ENCODE peak calls at places on chromosomes 2 and 18, in four cellular contexts. One of them, this sample, is unnamed.

GRCh38 chr2:241811209-241811951 is 2.4 kb downstream of the NEU4 start:
- DNase-seq in IMR-90: no peak
- DNase-seq in H9: no peak
- DNase-seq in H1: no peak
- DNase-seq in this sample: no peak

GRCh38 chr2:218607436-218608115 is at the start of gene PLCD4:
- DNase-seq in IMR-90: peak; percentile 80
- DNase-seq in H9: peak; percentile 44
- DNase-seq in H1: no peak
- DNase-seq in this sample: peak; percentile 41

GRCh38 chr2:1140389-1141003 is 189.8 kb downstream of the SNTG2 start:
- DNase-seq in IMR-90: no peak
- DNase-seq in H9: peak; percentile 86
- DNase-seq in H1: peak; percentile 51
- DNase-seq in this sample: peak; percentile 57

GRCh38 chr2:69509011-69509749 is 71.9 kb upstream of the NFU1 start:
- DNase-seq in IMR-90: peak; percentile 32
- DNase-seq in H9: no peak
- DNase-seq in H1: no peak
- DNase-seq in this sample: no peak

GRCh38 chr2:151051584-151052220 is 210.0 kb downstream of the RBM43 start:
- DNase-seq in IMR-90: peak; percentile 67
- DNase-seq in H9: no peak
- DNase-seq in H1: no peak
- DNase-seq in this sample: peak; percentile 76

GRCh38 chr2:169258045-169258601 is 104.2 kb downstream of the LRP2 start:
- DNase-seq in IMR-90: no peak
- DNase-seq in H9: no peak
- DNase-seq in H1: no peak
- DNase-seq in this sample: peak; percentile 88

GRCh38 chr2:120434487-120434886 is 88.6 kb downstream of the INHBB start:
- DNase-seq in IMR-90: no peak
- DNase-seq in H9: peak; percentile 22
- DNase-seq in H1: no peak
- DNase-seq in this sample: no peak

GRCh38 chr2:229300371-229300770 is 29.3 kb upstream of the PID1 start:
- DNase-seq in IMR-90: no peak
- DNase-seq in H9: no peak
- DNase-seq in H1: no peak
- DNase-seq in this sample: no peak

GRCh38 chr2:130963849-130964793 is 127.4 kb downstream of the ARHGEF4 start:
- DNase-seq in IMR-90: no peak
- DNase-seq in H9: peak; percentile 89
- DNase-seq in H1: peak; percentile 65
- DNase-seq in this sample: no peak

GRCh38 chr18:45689386-45689785 is 34.6 kb upstream of the SLC14A1 start:
- DNase-seq in IMR-90: no peak
- DNase-seq in H9: no peak
- DNase-seq in H1: no peak
- DNase-seq in this sample: no peak

GRCh38 chr18:45687617-45688016 is 36.4 kb upstream of the SLC14A1 start:
- DNase-seq in IMR-90: no peak
- DNase-seq in H9: no peak
- DNase-seq in H1: no peak
- DNase-seq in this sample: no peak

GRCh38 chr18:45686892-45687611 is 36.9 kb upstream of the SLC14A1 start:
- DNase-seq in IMR-90: no peak
- DNase-seq in H9: no peak
- DNase-seq in H1: no peak
- DNase-seq in this sample: no peak

GRCh38 chr18:45688834-45689233 is 35.1 kb upstream of the SLC14A1 start:
- DNase-seq in IMR-90: no peak
- DNase-seq in H9: no peak
- DNase-seq in H1: no peak
- DNase-seq in this sample: no peak

DNA sequence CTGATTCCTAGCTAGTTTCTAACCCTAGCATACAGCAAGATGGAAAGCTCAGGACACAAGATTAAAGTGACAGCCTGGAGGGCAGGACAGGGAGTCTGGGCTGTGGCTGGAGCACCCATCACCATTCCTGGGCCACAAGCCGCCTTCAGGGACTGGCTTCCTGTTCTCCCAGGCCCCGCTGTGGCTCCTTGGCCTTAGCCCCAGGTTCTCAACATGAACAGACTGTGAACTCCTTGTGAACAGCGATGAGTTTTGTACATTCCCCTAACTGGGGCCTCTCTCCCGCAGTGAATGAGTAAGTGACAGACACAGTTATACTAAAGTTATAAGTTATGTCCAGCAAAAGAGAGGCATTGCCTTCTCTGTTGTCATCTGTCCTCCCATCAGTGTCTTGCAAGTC is 35.9 kb upstream of the SLC14A1 start:
- DNase-seq in IMR-90: peak; percentile 48
- DNase-seq in H9: no peak
- DNase-seq in H1: no peak
- DNase-seq in this sample: no peak
- H3K23ac ChIP-seq in IMR-90: no peak overlapping the region
- H3K23ac ChIP-seq in H9: no peak overlapping the region
- H3K23ac ChIP-seq in H1: no peak overlapping the region
- H3K23ac ChIP-seq in this sample: no peak overlapping the region

GRCh38 chr18:65941482-65941881 is 190.7 kb downstream of the CDH7 start:
- DNase-seq in IMR-90: no peak
- DNase-seq in H9: no peak
- DNase-seq in H1: no peak
- DNase-seq in this sample: no peak

GRCh38 chr18:65937180-65937579 is 186.4 kb downstream of the CDH7 start:
- DNase-seq in IMR-90: no peak
- DNase-seq in H9: no peak
- DNase-seq in H1: no peak
- DNase-seq in this sample: no peak

GRCh38 chr18:65936678-65937077 is 185.9 kb downstream of the CDH7 start:
- DNase-seq in IMR-90: no peak
- DNase-seq in H9: no peak
- DNase-seq in H1: no peak
- DNase-seq in this sample: no peak

GRCh38 chr18:65942103-65942502 is 191.3 kb downstream of the CDH7 start:
- DNase-seq in IMR-90: no peak
- DNase-seq in H9: no peak
- DNase-seq in H1: no peak
- DNase-seq in this sample: no peak

DNA sequence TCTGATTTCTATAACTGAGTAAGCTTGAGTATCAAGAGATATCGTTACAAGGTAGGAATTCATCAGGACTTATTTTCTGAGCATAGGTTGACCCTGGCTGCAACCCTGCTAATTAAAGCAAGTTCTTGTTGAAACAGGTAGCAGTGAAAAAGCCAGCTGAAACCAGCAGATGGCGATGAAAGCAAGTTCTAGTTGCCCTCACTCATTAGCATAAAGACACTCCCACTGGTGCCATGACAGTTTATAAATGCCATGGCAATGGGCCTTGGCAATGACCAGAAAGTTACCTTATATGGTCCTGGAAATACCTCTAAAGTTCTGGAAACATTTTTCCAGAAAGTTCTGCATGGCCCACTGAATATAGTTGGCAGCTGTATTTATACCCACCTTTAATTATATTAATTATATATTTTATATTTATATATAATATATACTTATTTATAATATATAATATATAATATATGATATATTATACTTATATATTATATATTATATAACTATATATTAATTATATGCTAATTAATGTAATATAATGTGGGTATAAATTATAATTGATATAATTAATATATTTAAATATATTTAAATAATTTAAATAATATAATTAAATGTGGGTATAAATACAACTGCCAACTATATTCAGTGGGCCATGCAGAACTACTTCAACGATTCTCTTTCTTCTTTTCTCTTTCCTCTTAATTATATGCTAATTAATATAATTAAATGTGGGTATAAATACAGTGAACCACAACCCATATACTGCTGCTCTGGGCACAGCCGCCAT is 188.0 kb downstream of the CDH7 start:
- DNase-seq in IMR-90: no peak
- DNase-seq in H9: peak; percentile 77
- DNase-seq in H1: peak; percentile 25
- DNase-seq in this sample: peak; percentile 36
- H2AFZ ChIP-seq in IMR-90: no peak overlapping the region
- H2AFZ ChIP-seq in H9: no peak overlapping the region
- H2AFZ ChIP-seq in H1: no peak overlapping the region
- H2AFZ ChIP-seq in this sample: no peak overlapping the region

DNA sequence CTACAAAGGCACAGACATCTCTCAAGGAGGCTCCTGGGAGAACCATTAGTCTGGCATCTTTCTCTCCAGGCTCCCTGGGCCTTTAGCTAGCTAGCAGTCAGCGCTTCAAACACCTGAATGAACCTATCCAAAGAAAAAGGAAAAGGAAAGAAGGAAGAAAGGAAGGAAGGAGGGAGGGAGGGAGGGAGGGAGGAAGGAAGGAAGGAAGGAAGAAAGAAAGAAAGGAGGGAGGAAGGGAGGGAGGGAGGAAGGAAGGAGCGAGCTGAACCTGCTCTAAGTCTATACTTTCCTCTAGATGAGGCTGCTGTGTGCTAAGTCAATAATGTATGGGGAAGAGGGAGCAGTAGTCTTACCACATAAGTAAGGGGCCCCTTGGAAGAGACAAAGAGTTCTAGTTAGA is 5.1 kb upstream of the BCL11A start:
- DNase-seq in IMR-90: no peak
- DNase-seq in H9: no peak
- DNase-seq in H1: no peak
- DNase-seq in this sample: no peak
- H3K27me3 ChIP-seq in IMR-90: peaks cover 28% of the 10 kb centered on the region
- H3K27me3 ChIP-seq in H9: no peaks in the 10 kb centered on the region
- H3K27me3 ChIP-seq in H1: no peaks in the 10 kb centered on the region
- H3K27me3 ChIP-seq in this sample: no peaks in the 10 kb centered on the region

GRCh38 chr2:86440631-86441391 is at the start of gene KDM3A:
- DNase-seq in IMR-90: peak; percentile 99
- DNase-seq in H9: peak; percentile 100
- DNase-seq in H1: peak; percentile 98
- DNase-seq in this sample: peak; percentile 100
- H3K23ac ChIP-seq in IMR-90: peak within 1 kb of the TSS; percentile 96
- H3K23ac ChIP-seq in H9: no peak within 1 kb of the TSS
- H3K23ac ChIP-seq in H1: no peak within 1 kb of the TSS
- H3K23ac ChIP-seq in this sample: no peak within 1 kb of the TSS

DNA sequence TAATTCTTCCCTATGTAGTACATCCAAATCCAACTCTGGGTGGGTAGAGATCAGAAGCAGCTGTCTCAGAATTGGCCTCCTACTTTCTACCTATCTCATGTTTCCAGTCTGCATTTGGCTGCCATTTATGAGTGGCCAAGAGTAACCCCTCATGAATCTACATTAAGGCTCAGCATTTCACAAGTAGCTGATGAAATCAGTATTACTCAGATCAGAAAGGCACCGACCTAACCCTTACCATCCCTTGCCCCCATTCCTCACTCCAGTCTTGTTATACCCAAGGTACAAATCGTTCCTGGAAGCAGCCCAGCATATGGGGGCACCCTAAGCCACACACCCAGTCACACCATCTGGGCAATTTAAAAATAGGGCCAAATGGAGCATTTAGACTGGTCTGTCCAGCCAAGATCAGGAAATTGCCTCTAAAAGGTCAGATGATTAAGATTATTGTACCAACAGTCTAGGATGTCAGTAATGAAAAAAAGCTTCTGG is 37.0 kb downstream of the CD28 start:
- DNase-seq in IMR-90: peak; percentile 43
- DNase-seq in H9: no peak
- DNase-seq in H1: no peak
- DNase-seq in this sample: no peak
- H2AFZ ChIP-seq in IMR-90: no peak overlapping the region
- H2AFZ ChIP-seq in H9: no peak overlapping the region
- H2AFZ ChIP-seq in H1: no peak overlapping the region
- H2AFZ ChIP-seq in this sample: no peak overlapping the region

DNA sequence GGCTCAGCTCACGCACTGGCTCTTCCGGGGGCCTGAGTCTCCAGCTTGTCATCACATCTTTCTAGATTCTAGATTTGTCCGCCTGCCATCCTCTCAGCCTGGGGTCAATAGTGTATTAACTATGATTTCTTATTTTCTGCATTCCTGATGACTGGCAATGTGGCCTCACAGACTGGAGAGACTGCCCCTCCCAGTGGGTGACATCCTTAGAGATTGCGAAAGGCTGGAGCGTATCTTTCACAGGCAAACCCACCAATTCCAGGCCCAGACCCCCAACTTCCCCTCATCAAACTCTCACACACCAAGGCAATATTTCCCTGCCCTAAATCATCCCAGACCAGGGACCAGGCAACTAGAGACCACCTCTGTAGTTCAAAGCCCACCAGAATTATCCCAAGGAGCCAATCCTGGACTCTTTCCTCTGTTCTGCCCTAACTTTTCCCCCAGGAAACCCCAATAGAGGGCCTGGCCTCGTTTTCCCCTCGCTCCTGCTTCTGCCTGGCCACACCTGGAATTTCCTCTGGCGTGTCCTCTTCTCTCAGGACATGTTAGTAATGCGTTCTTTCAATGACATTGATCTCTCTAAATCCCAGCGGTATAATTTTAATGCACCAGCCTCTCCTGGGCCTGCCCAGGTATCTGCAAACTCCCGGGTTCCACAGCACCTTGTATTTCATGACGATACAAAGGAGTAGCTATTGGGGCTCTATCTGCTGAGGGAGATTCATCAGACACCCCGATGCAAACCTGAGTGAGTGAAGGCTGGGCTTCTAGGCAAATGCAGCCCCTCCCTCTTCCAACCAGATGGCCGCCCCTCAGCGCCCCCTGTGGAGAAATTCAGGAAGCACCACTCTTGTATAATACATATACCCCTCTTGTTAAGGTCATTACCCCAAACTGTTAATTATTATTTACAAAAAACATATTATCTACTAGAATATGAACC is 2.4 kb upstream of the KCNF1 start:
- DNase-seq in IMR-90: no peak
- DNase-seq in H9: peak; percentile 75
- DNase-seq in H1: no peak
- DNase-seq in this sample: no peak
- H3K27me3 ChIP-seq in IMR-90: no peaks in the 10 kb centered on the region
- H3K27me3 ChIP-seq in H9: peaks cover 14% of the 10 kb centered on the region
- H3K27me3 ChIP-seq in H1: peaks cover 34% of the 10 kb centered on the region
- H3K27me3 ChIP-seq in this sample: peaks cover 23% of the 10 kb centered on the region